ENCODE peak calls at places on chromosomes 6 and 20, in nine cellular contexts. W is GM23338, U is psoas muscle, D is astrocyte of the spinal cord, S is transverse colon, Q is RWPE2, M is GM06990, T is Peyer's patch, Y is AG04450. B is an unnamed sample.

GRCh38 chr6:75207211-75207984 is 1.5 kb upstream of the COL12A1 start:
- DNase-seq in W (peak; percentile 60), U (peak; percentile 58), D (peak; percentile 56), S (no peak), Q (peak; percentile 64), M (peak; percentile 43), T (no peak), Y (no peak), B (no peak)

GRCh38 chr20:11323821-11324220 is 593.9 kb upstream of the BTBD3 start:
- DNase-seq in W (no peak), U (no peak), D (no peak), S (no peak), Q (no peak), M (no peak), T (no peak), Y (no peak), B (no peak)

GRCh38 chr6:79610301-79611009 is 20.7 kb upstream of the SH3BGRL2 start:
- DNase-seq in W (no peak), U (no peak), D (no peak), S (no peak), Q (no peak), M (no peak), T (no peak), Y (no peak), B (no peak)

GRCh38 chr6:130215526-130215925 is 7.2 kb downstream of the SAMD3 start:
- DNase-seq in W (peak; percentile 42), U (no peak), D (no peak), S (no peak), Q (no peak), M (no peak), T (no peak), Y (no peak), B (no peak)

GRCh38 chr6:149234051-149234962 is 83.2 kb upstream of the TAB2 start:
- DNase-seq in W (no peak), U (no peak), D (peak; percentile 73), S (no peak), Q (no peak), M (no peak), T (no peak), Y (no peak), B (no peak)

GRCh38 chr6:136539967-136540366 is 10.3 kb downstream of the MAP7 start:
- DNase-seq in W (no peak), U (no peak), D (no peak), S (no peak), Q (no peak), M (no peak), T (no peak), Y (no peak), B (peak; percentile 24)

GRCh38 chr6:85561750-85562357 is 31.8 kb downstream of the SNX14 start:
- DNase-seq in W (no peak), U (no peak), D (no peak), S (no peak), Q (no peak), M (no peak), T (no peak), Y (no peak), B (no peak)

GRCh38 chr6:169890901-169891300 is 139.5 kb downstream of the ERMARD start:
- DNase-seq in W (no peak), U (no peak), D (no peak), S (no peak), Q (no peak), M (no peak), T (no peak), Y (no peak), B (no peak)

GRCh38 chr6:7121704-7122241 is 14.0 kb downstream of the RREB1 start:
- DNase-seq in W (no peak), U (no peak), D (no peak), S (no peak), Q (no peak), M (no peak), T (no peak), Y (no peak), B (no peak)

GRCh38 chr6:14467591-14467990 is 350.0 kb downstream of the CD83 start:
- DNase-seq in W (no peak), U (no peak), D (no peak), S (no peak), Q (no peak), M (no peak), T (no peak), Y (no peak), B (no peak)

GRCh38 chr20:44832724-44833123 is 22.4 kb upstream of the RIMS4 start:
- DNase-seq in W (peak; percentile 32), U (no peak), D (no peak), S (no peak), Q (no peak), M (no peak), T (no peak), Y (no peak), B (no peak)

GRCh38 chr6:121619013-121619412 is 183.6 kb downstream of the GJA1 start:
- DNase-seq in W (peak; percentile 93), U (no peak), D (no peak), S (no peak), Q (no peak), M (no peak), T (no peak), Y (no peak), B (no peak)

GRCh38 chr6:126170875-126171489 is 168.9 kb upstream of the CENPW start:
- DNase-seq in W (peak; percentile 83), U (no peak), D (no peak), S (peak; percentile 17), Q (no peak), M (no peak), T (peak; percentile 63), Y (no peak), B (no peak)

GRCh38 chr6:138455746-138456392 is 43.4 kb downstream of the NHSL1 start:
- DNase-seq in W (no peak), U (no peak), D (peak; percentile 45), S (no peak), Q (no peak), M (peak; percentile 64), T (peak; percentile 64), Y (no peak), B (peak; percentile 27)

GRCh38 chr6:35220711-35221110 is 7.0 kb downstream of the SCUBE3 start:
- DNase-seq in W (no peak), U (no peak), D (no peak), S (no peak), Q (no peak), M (no peak), T (no peak), Y (no peak), B (no peak)

GRCh38 chr6:1770435-1770843 is 160.7 kb downstream of the FOXC1 start:
- DNase-seq in W (no peak), U (no peak), D (peak; percentile 68), S (no peak), Q (no peak), M (peak; percentile 27), T (no peak), Y (no peak), B (peak; percentile 43)

GRCh38 chr6:39276379-39276995 is 37.7 kb downstream of the KCNK17 start:
- DNase-seq in W (no peak), U (no peak), D (no peak), S (peak; percentile 30), Q (no peak), M (no peak), T (no peak), Y (no peak), B (no peak)

GRCh38 chr6:39279539-39279938 is 34.7 kb downstream of the KCNK17 start:
- DNase-seq in W (no peak), U (no peak), D (no peak), S (peak; percentile 58), Q (no peak), M (no peak), T (peak; percentile 87), Y (no peak), B (no peak)

GRCh38 chr6:39274903-39275302 is 39.3 kb downstream of the KCNK17 start:
- DNase-seq in W (no peak), U (no peak), D (no peak), S (no peak), Q (no peak), M (no peak), T (no peak), Y (no peak), B (no peak)

GRCh38 chr6:39281312-39281980 is 32.8 kb downstream of the KCNK17 start:
- DNase-seq in W (no peak), U (no peak), D (no peak), S (peak; percentile 61), Q (no peak), M (no peak), T (peak; percentile 80), Y (no peak), B (no peak)

DNA sequence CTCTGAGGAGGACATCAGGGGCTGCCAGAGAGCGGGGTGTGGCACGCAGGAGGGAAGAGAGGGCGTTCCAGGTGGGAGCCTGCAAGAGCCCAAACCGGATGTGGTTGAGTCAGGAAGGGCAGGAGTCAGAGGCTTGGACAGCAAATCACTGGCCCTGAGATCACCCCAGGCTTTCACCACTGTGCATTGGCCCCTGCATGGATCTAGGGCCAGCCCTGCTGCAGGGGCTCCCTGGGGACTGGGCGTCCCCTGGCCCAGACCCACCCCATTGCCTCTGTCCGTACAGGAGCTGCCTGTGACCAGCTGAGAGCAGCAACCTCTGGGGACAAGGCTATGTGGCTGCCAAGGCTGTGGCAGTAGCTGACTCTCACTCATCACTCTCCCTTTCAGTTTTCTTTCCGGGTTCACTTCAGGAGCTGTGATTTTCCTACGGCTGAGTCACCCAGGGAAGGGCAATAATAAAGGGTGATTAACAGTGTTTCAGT is 33.9 kb downstream of the KCNK17 start:
- DNase-seq in W (no peak), U (peak; percentile 72), D (no peak), S (peak; percentile 75), Q (no peak), M (no peak), T (peak; percentile 84), Y (no peak), B (no peak)
- H3K4me3 ChIP-seq in W (no peak overlapping the region), U (no peak overlapping the region), D (no peak overlapping the region), S (no peak overlapping the region), Q (no peak overlapping the region), M (no peak overlapping the region), T (no peak overlapping the region), Y (no peak overlapping the region), B (no peak overlapping the region)

GRCh38 chr6:31729515-31729978 is 448 bp upstream of the DDAH2 start:
- DNase-seq in W (peak; percentile 98), U (peak; percentile 94), D (peak; percentile 90), S (peak; percentile 97), Q (peak; percentile 89), M (peak; percentile 81), T (peak; percentile 96), Y (peak; percentile 51), B (peak; percentile 73)
- TF ChIP-seq CTCF in W (peak; percentile 85), U (no peak), D (peak; percentile 63), S (no peak), Q (peak; percentile 85), M (no peak), T (peak; percentile 59), Y (peak; percentile 52), B (no peak)

GRCh38 chr20:47315339-47315662 is 41.2 kb downstream of the ZMYND8 start:
- DNase-seq in W (peak; percentile 62), U (no peak), D (no peak), S (no peak), Q (peak; percentile 56), M (no peak), T (no peak), Y (no peak), B (no peak)
- H3K4me3 ChIP-seq in W (no peak overlapping the region), U (no peak overlapping the region), D (no peak overlapping the region), S (no peak overlapping the region), Q (no peak overlapping the region), M (no peak overlapping the region), T (no peak overlapping the region), Y (peak overlapping the region; percentile 8), B (no peak overlapping the region)

DNA sequence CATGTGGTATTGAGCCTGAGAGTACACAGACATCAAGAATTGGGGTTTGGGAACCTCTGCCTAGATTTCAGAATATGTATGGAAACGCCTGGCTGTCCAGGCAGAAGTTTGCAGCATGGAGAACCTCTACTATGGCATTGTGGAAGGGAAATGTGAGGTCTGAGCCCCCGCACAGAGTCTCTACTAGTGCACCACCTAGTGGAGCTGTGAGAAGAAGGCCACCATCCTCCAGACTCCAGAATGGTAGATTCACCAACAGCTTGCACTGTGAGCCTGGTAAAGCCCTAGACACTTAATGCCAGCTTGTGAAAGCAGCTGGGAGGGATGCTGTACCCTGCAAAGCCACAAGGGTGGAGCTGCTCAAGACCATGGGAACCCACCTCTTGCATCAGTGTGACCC is 658.2 kb downstream of the HACE1 start:
- DNase-seq in W (no peak), U (no peak), D (no peak), S (no peak), Q (no peak), M (no peak), T (no peak), Y (no peak), B (no peak)
- TF ChIP-seq CTCF in W (peak; percentile 22), U (no peak), D (no peak), S (no peak), Q (no peak), M (no peak), T (no peak), Y (no peak), B (no peak)

B was measured in astrocyte of the cerebellum.